ENCODE peak calls at places on chromosome 5, in four cellular contexts. Q is esophagus squamous epithelium, P is uterus, H is hepatocyte. K is an unnamed sample. For H3K36me3, the result is how much of the 10 kb centered on the place peaks cover.

GRCh38 chr5:37370550-37370863 is 399 bp downstream of the NUP155 start:
- DNase-seq in P (no peak), H (no peak), Q (no peak), K (no peak)

GRCh38 chr5:68229416-68229815 is 13.9 kb downstream of the PIK3R1 start:
- DNase-seq in H (no peak), Q (no peak), P (no peak), K (no peak)

GRCh38 chr5:171309526-171310333 is 682 bp downstream of the TLX3 start:
- DNase-seq in P (no peak), H (no peak), Q (no peak), K (no peak)

GRCh38 chr5:75551471-75551870 is 39.8 kb downstream of the POLK start:
- DNase-seq in Q (no peak), P (no peak), H (no peak), K (no peak)

GRCh38 chr5:59569608-59570334 is 323.8 kb downstream of the PDE4D start:
- DNase-seq in H (no peak), P (no peak), Q (no peak), K (no peak)

GRCh38 chr5:172178301-172179031 is 9.6 kb downstream of the STK10 start:
- DNase-seq in H (no peak), P (no peak), Q (no peak), K (no peak)

GRCh38 chr5:59959330-59959729 is 65.8 kb upstream of the PDE4D start:
- DNase-seq in H (no peak), Q (no peak), P (no peak), K (no peak)

GRCh38 chr5:103232393-103232999 is 26.1 kb upstream of the MACIR start:
- DNase-seq in Q (no peak), H (peak), P (no peak), K (peak)

GRCh38 chr5:151228986-151229385 is 5.1 kb upstream of the CCDC69 start:
- DNase-seq in P (no peak), H (no peak), Q (no peak), K (no peak)

GRCh38 chr5:76526950-76527349 is 96.3 kb downstream of the F2RL2 start:
- DNase-seq in P (no peak), Q (no peak), H (no peak), K (no peak)

GRCh38 chr5:101976933-101977332 is 319.2 kb downstream of the SLCO4C1 start:
- DNase-seq in Q (no peak), P (no peak), H (no peak), K (no peak)

GRCh38 chr5:119287547-119288073 is 68.2 kb upstream of the TNFAIP8 start:
- DNase-seq in P (no peak), Q (no peak), H (no peak), K (no peak)

GRCh38 chr5:139976703-139977102 is 66.4 kb downstream of the NRG2 start:
- DNase-seq in Q (no peak), H (no peak), P (no peak), K (no peak)

GRCh38 chr5:132837868-132838267 is 7.4 kb upstream of the SHROOM1 start:
- DNase-seq in P (no peak), H (peak), Q (no peak), K (no peak)

GRCh38 chr5:172370648-172371248 is 83.6 kb downstream of the SH3PXD2B start:
- DNase-seq in Q (no peak), P (no peak), H (peak), K (no peak)

GRCh38 chr5:120794121-120794520 is 330.0 kb downstream of the PRR16 start:
- DNase-seq in Q (no peak), P (no peak), H (no peak), K (no peak)

GRCh38 chr5:172951381-172952033 is 7.7 kb upstream of the RPL26L1 start:
- DNase-seq in H (no peak), P (no peak), Q (no peak), K (no peak)

GRCh38 chr5:58923355-58923754 is 340.5 kb downstream of the RAB3C start:
- DNase-seq in Q (no peak), H (no peak), P (no peak), K (no peak)

GRCh38 chr5:146341854-146342253 is 3.2 kb downstream of the POU4F3 start:
- DNase-seq in P (no peak), H (no peak), Q (no peak), K (no peak)

GRCh38 chr5:73558950-73559349 is 6.5 kb downstream of the ANKRA2 start:
- DNase-seq in Q (no peak), H (no peak), P (no peak), K (no peak)
- H3K36me3 ChIP-seq in Q (under half), H (under half), P (under half), K (under half)

GRCh38 chr5:177357459-177358332 is at the start of gene RGS14:
- DNase-seq in H (no peak), P (no peak), Q (no peak), K (no peak)
- H3K4me3 ChIP-seq in H (no peak), P (no peak), Q (peak), K (peak)

GRCh38 chr5:138180841-138181240 is 1.9 kb downstream of the KIF20A start:
- DNase-seq in P (no peak), H (no peak), Q (no peak), K (no peak)

GRCh38 chr5:138178516-138179276 is at the start of the genes BRD8 and KIF20A:
- DNase-seq in H (peak), P (peak), Q (peak), K (peak)

GRCh38 chr5:138177936-138178515 is 404 bp downstream of the BRD8 start:
- DNase-seq in Q (no peak), P (no peak), H (peak), K (peak)

GRCh38 chr5:138179277-138179857 is 455 bp downstream of the KIF20A start:
- DNase-seq in P (no peak), H (peak), Q (no peak), K (no peak)

DNA sequence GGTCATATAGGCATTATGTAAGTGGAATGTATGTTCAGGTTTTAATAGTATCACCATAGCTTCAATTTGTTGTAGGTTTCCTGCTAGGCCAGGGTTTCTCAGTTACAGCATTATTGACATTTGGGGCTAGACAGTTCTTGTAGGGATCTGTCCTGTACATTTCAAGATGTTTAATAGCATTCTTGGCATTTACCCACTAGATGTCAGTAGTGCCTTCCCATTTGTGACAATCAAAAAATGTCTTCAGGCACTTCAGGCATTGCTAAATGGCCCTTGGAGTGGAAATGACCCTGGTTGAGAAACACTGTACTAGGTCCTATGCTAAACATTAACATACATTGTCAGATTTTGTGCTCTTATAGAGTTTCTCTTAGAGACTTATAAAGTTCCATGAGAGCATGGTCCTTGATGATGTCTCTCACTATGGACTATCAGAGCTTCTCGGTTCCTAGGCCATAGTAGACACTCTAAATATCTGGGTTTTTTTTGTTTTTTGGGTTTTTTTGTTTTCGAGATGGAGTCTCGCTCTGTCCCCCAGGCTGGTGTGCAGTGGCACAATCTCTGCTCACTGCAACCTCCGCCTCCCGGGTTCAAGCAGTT is 1.4 kb downstream of the KIF20A start:
- DNase-seq in Q (no peak), P (no peak), H (peak), K (no peak)
- TF ChIP-seq CTCF in Q (no peak), P (no peak), H (peak), K (peak)

GRCh38 chr5:178206166-178207101 is 2.1 kb downstream of the HNRNPAB start:
- DNase-seq in P (no peak), H (no peak), Q (no peak), K (no peak)
- H3K36me3 ChIP-seq in P (under half), H (under half), Q (under half), K (under half)

DNA sequence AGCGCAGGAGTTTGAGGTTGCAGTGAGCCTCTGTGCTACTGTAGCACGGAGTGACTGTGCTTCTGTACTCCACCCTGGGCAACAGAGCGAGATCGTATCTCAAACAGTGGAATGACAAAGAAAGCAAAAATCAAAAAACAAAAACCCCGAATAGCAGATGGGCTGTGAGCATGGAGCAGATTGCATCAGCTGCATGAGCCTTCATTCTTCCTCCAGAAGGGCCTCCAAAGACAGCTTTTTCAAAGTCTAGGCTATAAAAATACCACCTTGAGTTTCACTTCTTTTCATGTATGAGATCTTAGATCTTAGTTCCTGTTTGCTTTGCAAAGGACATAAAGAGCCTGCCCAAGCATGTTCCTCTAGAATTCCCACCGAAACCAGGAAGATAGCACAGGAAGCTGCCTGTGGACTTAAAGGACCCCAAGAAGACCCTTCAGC is 15.0 kb upstream of the HSPB3 start:
- DNase-seq in P (no peak), Q (no peak), H (no peak), K (no peak)
- H3K4me3 ChIP-seq in P (no peak), Q (no peak), H (no peak), K (no peak)

GRCh38 chr5:169095976-169096375 is 205.0 kb downstream of the SLIT3 start:
- DNase-seq in Q (no peak), H (no peak), P (no peak), K (no peak)
- TF ChIP-seq CTCF in Q (no peak), H (no peak), P (no peak), K (no peak)

GRCh38 chr5:16755641-16756040 is 138.8 kb upstream of the RETREG1 start:
- DNase-seq in H (no peak), Q (no peak), P (no peak), K (no peak)
- H3K36me3 ChIP-seq in H (under half), Q (under half), P (under half), K (under half)

DNA sequence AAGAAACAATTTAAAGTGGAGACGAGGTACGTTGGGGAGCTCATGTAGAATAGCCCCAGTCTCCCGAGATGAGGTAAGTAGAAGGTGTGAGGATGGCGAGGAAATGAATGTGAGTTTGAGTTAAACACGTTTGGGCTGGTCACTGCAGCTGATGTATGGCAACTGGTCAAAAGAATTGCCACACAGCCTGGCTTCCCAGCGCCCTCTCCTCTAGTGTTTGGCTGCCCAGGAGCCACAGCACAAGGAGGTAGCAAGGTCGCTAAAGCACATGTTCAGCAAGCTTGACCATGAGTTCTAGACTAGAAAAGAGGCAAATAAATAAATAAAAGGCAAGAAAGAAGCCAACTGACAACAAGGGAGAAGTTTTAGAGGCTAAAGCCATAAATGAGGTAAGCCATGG is 21.4 kb upstream of the LECT2 start:
- DNase-seq in H (no peak), P (no peak), Q (no peak), K (no peak)
- H3K4me3 ChIP-seq in H (no peak), P (no peak), Q (no peak), K (no peak)

K was measured in heart right ventricle.